ENCODE peak calls at places on chromosomes 4 and X, in ten cellular contexts. One of them, this sample, is unnamed.

GRCh38 chr4:138798404-138798803 is 217.2 kb upstream of the NOCT start:
- DNase-seq in amniotic epithelial cell: no peak
- DNase-seq in stimulated activated CD8-positive, alpha-beta memory T cell treated with anti-CD3 and anti-CD28 coated beads, Interleukin-12 subunit alpha, Interleukin-12 subunit beta, amount 100 ng/mL, for 4 hours: no peak
- DNase-seq in skeletal muscle cell: no peak
- DNase-seq in caudate nucleus: no peak
- DNase-seq in glomerular endothelial cell: no peak
- DNase-seq in PC-3: no peak
- DNase-seq in heart left ventricle: no peak
- DNase-seq in hippocampal formation: no peak
- DNase-seq in type B pancreatic cell: no peak
- DNase-seq in this sample: no peak

GRCh38 chrX:44400588-44400987 is 57.1 kb upstream of the EFHC2 start:
- DNase-seq in amniotic epithelial cell: peak
- DNase-seq in heart left ventricle: no peak
- DNase-seq in type B pancreatic cell: no peak
- DNase-seq in glomerular endothelial cell: no peak
- DNase-seq in caudate nucleus: no peak
- DNase-seq in stimulated activated CD8-positive, alpha-beta memory T cell treated with anti-CD3 and anti-CD28 coated beads, Interleukin-12 subunit alpha, Interleukin-12 subunit beta, amount 100 ng/mL, for 4 hours: no peak
- DNase-seq in skeletal muscle cell: peak
- DNase-seq in PC-3: peak
- DNase-seq in hippocampal formation: no peak
- DNase-seq in this sample: peak

GRCh38 chrX:123830309-123830708 is 29.5 kb upstream of the XIAP start:
- DNase-seq in heart left ventricle: no peak
- DNase-seq in stimulated activated CD8-positive, alpha-beta memory T cell treated with anti-CD3 and anti-CD28 coated beads, Interleukin-12 subunit alpha, Interleukin-12 subunit beta, amount 100 ng/mL, for 4 hours: no peak
- DNase-seq in skeletal muscle cell: no peak
- DNase-seq in type B pancreatic cell: no peak
- DNase-seq in caudate nucleus: peak
- DNase-seq in amniotic epithelial cell: peak
- DNase-seq in PC-3: no peak
- DNase-seq in glomerular endothelial cell: no peak
- DNase-seq in hippocampal formation: no peak
- DNase-seq in this sample: peak

GRCh38 chr4:187908079-187908501 is 87.5 kb upstream of the ZFP42 start:
- DNase-seq in caudate nucleus: no peak
- DNase-seq in glomerular endothelial cell: no peak
- DNase-seq in skeletal muscle cell: peak
- DNase-seq in heart left ventricle: no peak
- DNase-seq in hippocampal formation: no peak
- DNase-seq in PC-3: peak
- DNase-seq in type B pancreatic cell: no peak
- DNase-seq in amniotic epithelial cell: no peak
- DNase-seq in stimulated activated CD8-positive, alpha-beta memory T cell treated with anti-CD3 and anti-CD28 coated beads, Interleukin-12 subunit alpha, Interleukin-12 subunit beta, amount 100 ng/mL, for 4 hours: no peak
- DNase-seq in this sample: peak

GRCh38 chr4:173211838-173212237 is 43.2 kb downstream of the GALNT7 start:
- DNase-seq in hippocampal formation: no peak
- DNase-seq in glomerular endothelial cell: no peak
- DNase-seq in stimulated activated CD8-positive, alpha-beta memory T cell treated with anti-CD3 and anti-CD28 coated beads, Interleukin-12 subunit alpha, Interleukin-12 subunit beta, amount 100 ng/mL, for 4 hours: no peak
- DNase-seq in skeletal muscle cell: peak
- DNase-seq in amniotic epithelial cell: peak
- DNase-seq in type B pancreatic cell: no peak
- DNase-seq in heart left ventricle: no peak
- DNase-seq in PC-3: peak
- DNase-seq in caudate nucleus: no peak
- DNase-seq in this sample: peak

GRCh38 chrX:73836956-73837477 is 274.0 kb downstream of the CHIC1 start:
- DNase-seq in glomerular endothelial cell: no peak
- DNase-seq in type B pancreatic cell: no peak
- DNase-seq in caudate nucleus: no peak
- DNase-seq in heart left ventricle: no peak
- DNase-seq in PC-3: no peak
- DNase-seq in stimulated activated CD8-positive, alpha-beta memory T cell treated with anti-CD3 and anti-CD28 coated beads, Interleukin-12 subunit alpha, Interleukin-12 subunit beta, amount 100 ng/mL, for 4 hours: no peak
- DNase-seq in hippocampal formation: no peak
- DNase-seq in skeletal muscle cell: no peak
- DNase-seq in amniotic epithelial cell: no peak
- DNase-seq in this sample: no peak

GRCh38 chr4:56129431-56129861 is 180.7 kb downstream of the CEP135 start:
- DNase-seq in skeletal muscle cell: no peak
- DNase-seq in PC-3: peak
- DNase-seq in stimulated activated CD8-positive, alpha-beta memory T cell treated with anti-CD3 and anti-CD28 coated beads, Interleukin-12 subunit alpha, Interleukin-12 subunit beta, amount 100 ng/mL, for 4 hours: no peak
- DNase-seq in glomerular endothelial cell: no peak
- DNase-seq in heart left ventricle: no peak
- DNase-seq in amniotic epithelial cell: no peak
- DNase-seq in caudate nucleus: no peak
- DNase-seq in hippocampal formation: no peak
- DNase-seq in type B pancreatic cell: no peak
- DNase-seq in this sample: no peak

GRCh38 chr4:176443117-176443516 is 123.4 kb downstream of the SPCS3 start:
- DNase-seq in heart left ventricle: no peak
- DNase-seq in type B pancreatic cell: no peak
- DNase-seq in stimulated activated CD8-positive, alpha-beta memory T cell treated with anti-CD3 and anti-CD28 coated beads, Interleukin-12 subunit alpha, Interleukin-12 subunit beta, amount 100 ng/mL, for 4 hours: no peak
- DNase-seq in skeletal muscle cell: peak
- DNase-seq in hippocampal formation: no peak
- DNase-seq in caudate nucleus: no peak
- DNase-seq in PC-3: peak
- DNase-seq in amniotic epithelial cell: peak
- DNase-seq in glomerular endothelial cell: no peak
- DNase-seq in this sample: peak

GRCh38 chr4:89357346-89357745 is 49.7 kb upstream of the GPRIN3 start:
- DNase-seq in type B pancreatic cell: no peak
- DNase-seq in hippocampal formation: no peak
- DNase-seq in heart left ventricle: no peak
- DNase-seq in amniotic epithelial cell: no peak
- DNase-seq in stimulated activated CD8-positive, alpha-beta memory T cell treated with anti-CD3 and anti-CD28 coated beads, Interleukin-12 subunit alpha, Interleukin-12 subunit beta, amount 100 ng/mL, for 4 hours: no peak
- DNase-seq in caudate nucleus: no peak
- DNase-seq in glomerular endothelial cell: no peak
- DNase-seq in PC-3: no peak
- DNase-seq in skeletal muscle cell: no peak
- DNase-seq in this sample: no peak

GRCh38 chrX:100659431-100660137 is 15.6 kb downstream of the SRPX2 start:
- DNase-seq in PC-3: no peak
- DNase-seq in glomerular endothelial cell: no peak
- DNase-seq in heart left ventricle: no peak
- DNase-seq in caudate nucleus: no peak
- DNase-seq in stimulated activated CD8-positive, alpha-beta memory T cell treated with anti-CD3 and anti-CD28 coated beads, Interleukin-12 subunit alpha, Interleukin-12 subunit beta, amount 100 ng/mL, for 4 hours: no peak
- DNase-seq in hippocampal formation: no peak
- DNase-seq in type B pancreatic cell: no peak
- DNase-seq in skeletal muscle cell: no peak
- DNase-seq in amniotic epithelial cell: no peak
- DNase-seq in this sample: no peak

GRCh38 chr4:118076958-118077766 is 42.9 kb downstream of the NDST3 start:
- DNase-seq in amniotic epithelial cell: peak
- DNase-seq in type B pancreatic cell: no peak
- DNase-seq in glomerular endothelial cell: no peak
- DNase-seq in caudate nucleus: no peak
- DNase-seq in stimulated activated CD8-positive, alpha-beta memory T cell treated with anti-CD3 and anti-CD28 coated beads, Interleukin-12 subunit alpha, Interleukin-12 subunit beta, amount 100 ng/mL, for 4 hours: no peak
- DNase-seq in skeletal muscle cell: peak
- DNase-seq in PC-3: peak
- DNase-seq in hippocampal formation: no peak
- DNase-seq in heart left ventricle: no peak
- DNase-seq in this sample: peak

GRCh38 chr4:173025131-173025530 is 143.5 kb upstream of the GALNT7 start:
- DNase-seq in caudate nucleus: no peak
- DNase-seq in amniotic epithelial cell: peak
- DNase-seq in type B pancreatic cell: no peak
- DNase-seq in glomerular endothelial cell: peak
- DNase-seq in skeletal muscle cell: peak
- DNase-seq in PC-3: peak
- DNase-seq in hippocampal formation: peak
- DNase-seq in stimulated activated CD8-positive, alpha-beta memory T cell treated with anti-CD3 and anti-CD28 coated beads, Interleukin-12 subunit alpha, Interleukin-12 subunit beta, amount 100 ng/mL, for 4 hours: no peak
- DNase-seq in heart left ventricle: no peak
- DNase-seq in this sample: peak

GRCh38 chr4:38150021-38150671 is 189.9 kb downstream of the PTTG2 start:
- DNase-seq in caudate nucleus: no peak
- DNase-seq in skeletal muscle cell: no peak
- DNase-seq in amniotic epithelial cell: peak
- DNase-seq in heart left ventricle: no peak
- DNase-seq in glomerular endothelial cell: no peak
- DNase-seq in stimulated activated CD8-positive, alpha-beta memory T cell treated with anti-CD3 and anti-CD28 coated beads, Interleukin-12 subunit alpha, Interleukin-12 subunit beta, amount 100 ng/mL, for 4 hours: no peak
- DNase-seq in PC-3: no peak
- DNase-seq in type B pancreatic cell: no peak
- DNase-seq in hippocampal formation: no peak
- DNase-seq in this sample: peak

GRCh38 chr4:173014113-173014558 is 154.5 kb upstream of the GALNT7 start:
- DNase-seq in amniotic epithelial cell: peak
- DNase-seq in PC-3: peak
- DNase-seq in caudate nucleus: no peak
- DNase-seq in hippocampal formation: no peak
- DNase-seq in type B pancreatic cell: no peak
- DNase-seq in stimulated activated CD8-positive, alpha-beta memory T cell treated with anti-CD3 and anti-CD28 coated beads, Interleukin-12 subunit alpha, Interleukin-12 subunit beta, amount 100 ng/mL, for 4 hours: no peak
- DNase-seq in heart left ventricle: peak
- DNase-seq in glomerular endothelial cell: peak
- DNase-seq in skeletal muscle cell: peak
- DNase-seq in this sample: peak

GRCh38 chr4:136637071-136637777 is 895.1 kb downstream of the PCDH18 start:
- DNase-seq in glomerular endothelial cell: no peak
- DNase-seq in hippocampal formation: no peak
- DNase-seq in stimulated activated CD8-positive, alpha-beta memory T cell treated with anti-CD3 and anti-CD28 coated beads, Interleukin-12 subunit alpha, Interleukin-12 subunit beta, amount 100 ng/mL, for 4 hours: no peak
- DNase-seq in amniotic epithelial cell: peak
- DNase-seq in PC-3: peak
- DNase-seq in type B pancreatic cell: no peak
- DNase-seq in heart left ventricle: no peak
- DNase-seq in skeletal muscle cell: no peak
- DNase-seq in caudate nucleus: no peak
- DNase-seq in this sample: no peak

GRCh38 chr4:165355900-165356300 is 22.9 kb upstream of the CPE start:
- DNase-seq in heart left ventricle: no peak
- DNase-seq in skeletal muscle cell: no peak
- DNase-seq in stimulated activated CD8-positive, alpha-beta memory T cell treated with anti-CD3 and anti-CD28 coated beads, Interleukin-12 subunit alpha, Interleukin-12 subunit beta, amount 100 ng/mL, for 4 hours: no peak
- DNase-seq in amniotic epithelial cell: no peak
- DNase-seq in caudate nucleus: no peak
- DNase-seq in PC-3: peak
- DNase-seq in type B pancreatic cell: no peak
- DNase-seq in hippocampal formation: no peak
- DNase-seq in glomerular endothelial cell: no peak
- DNase-seq in this sample: no peak